ENCODE peak calls at places on chromosomes 12 and 14, in nine cellular contexts. P, E, R, V, G, U, I, N and Q are unnamed samples.

GRCh38 chr12:46396826-46397225 is 24.3 kb upstream of the SLC38A2 start:
- DNase-seq in P (no peak), E (no peak), R (no peak), V (no peak), G (no peak), U (no peak), I (no peak), N (no peak), Q (no peak)

GRCh38 chr12:117064596-117064995 is 34.6 kb downstream of the TESC start:
- DNase-seq in P (no peak), E (no peak), R (no peak), V (no peak), G (no peak), U (no peak), I (no peak), N (no peak), Q (no peak)

GRCh38 chr14:72247896-72248295 is 315.7 kb downstream of the RGS6 start:
- DNase-seq in P (no peak), E (no peak), R (no peak), V (no peak), G (no peak), U (no peak), I (no peak), N (no peak), Q (no peak)

GRCh38 chr12:54217309-54217661 is 28.5 kb upstream of the SMUG1 start:
- DNase-seq in P (no peak), E (no peak), R (no peak), V (no peak), G (no peak), U (no peak), I (no peak), N (no peak), Q (no peak)

GRCh38 chr12:126617312-126617711 is 1552.1 kb downstream of the AACS start:
- DNase-seq in P (no peak), E (no peak), R (peak; percentile 5), V (peak; percentile 9), G (no peak), U (peak; percentile 10), I (no peak), N (no peak), Q (peak; percentile 10)

GRCh38 chr12:109445224-109445623 is 31.9 kb downstream of the KCTD10 start:
- DNase-seq in P (no peak), E (no peak), R (peak; percentile 80), V (peak; percentile 52), G (no peak), U (peak; percentile 60), I (no peak), N (peak; percentile 59), Q (peak; percentile 67)

GRCh38 chr14:44736326-44736725 is 225.4 kb downstream of the KLHL28 start:
- DNase-seq in P (no peak), E (no peak), R (no peak), V (no peak), G (no peak), U (no peak), I (no peak), N (no peak), Q (no peak)

GRCh38 chr14:105102361-105102760 is 37.1 kb upstream of the GPR132 start:
- DNase-seq in P (no peak), E (no peak), R (no peak), V (no peak), G (no peak), U (no peak), I (no peak), N (no peak), Q (no peak)

GRCh38 chr12:3559601-3560294 is 68.7 kb downstream of the PRMT8 start:
- DNase-seq in P (no peak), E (no peak), R (no peak), V (no peak), G (no peak), U (no peak), I (no peak), N (no peak), Q (no peak)

GRCh38 chr14:60349663-60350365 is 100.8 kb downstream of the PPM1A start:
- DNase-seq in P (no peak), E (peak; percentile 56), R (peak; percentile 70), V (peak; percentile 71), G (no peak), U (peak; percentile 65), I (peak; percentile 19), N (peak; percentile 15), Q (peak; percentile 43)

GRCh38 chr12:126897102-126897501 is 1369.9 kb upstream of the TMEM132C start:
- DNase-seq in P (no peak), E (no peak), R (no peak), V (no peak), G (no peak), U (no peak), I (no peak), N (no peak), Q (no peak)